ENCODE peak calls at places on chromosomes 3 and 15, in five cellular contexts. Y, W, E, T and L are unnamed samples.

GRCh38 chr15:65115542-65115941 is 542 bp upstream of the UBAP1L start:
- DNase-seq in Y (no peak), W (no peak), E (no peak), T (no peak), L (no peak)

GRCh38 chr3:60754617-60755016 is 496.6 kb downstream of the FHIT start:
- DNase-seq in Y (no peak), W (no peak), E (no peak), T (peak; percentile 21), L (no peak)

GRCh38 chr15:50148362-50148963 is 29.4 kb upstream of the ATP8B4 start:
- DNase-seq in Y (peak; percentile 64), W (no peak), E (no peak), T (peak; percentile 72), L (no peak)

GRCh38 chr15:96746621-96747155 is 416.2 kb downstream of the NR2F2 start:
- DNase-seq in Y (no peak), W (no peak), E (no peak), T (no peak), L (no peak)

GRCh38 chr3:158452324-158452723 is 118.7 kb upstream of the MLF1 start:
- DNase-seq in Y (no peak), W (no peak), E (no peak), T (peak; percentile 35), L (no peak)

GRCh38 chr3:140455476-140455875 is 222.4 kb upstream of the TRIM42 start:
- DNase-seq in Y (no peak), W (no peak), E (no peak), T (peak; percentile 55), L (no peak)

GRCh38 chr15:64361259-64361658 is 5.3 kb upstream of the CSNK1G1 start:
- DNase-seq in Y (no peak), W (no peak), E (no peak), T (no peak), L (no peak)

GRCh38 chr15:39598958-39599845 is 18.3 kb downstream of the THBS1 start:
- DNase-seq in Y (no peak), W (peak; percentile 42), E (no peak), T (peak; percentile 48), L (no peak)

GRCh38 chr3:39165518-39165917 is 12.1 kb upstream of the CSRNP1 start:
- DNase-seq in Y (no peak), W (no peak), E (no peak), T (no peak), L (no peak)

GRCh38 chr3:120908030-120908802 is at the start of gene STXBP5L:
- DNase-seq in Y (peak; percentile 54), W (no peak), E (peak; percentile 76), T (peak; percentile 60), L (peak; percentile 50)

GRCh38 chr3:53843195-53844177 is 2.7 kb downstream of the CHDH start:
- DNase-seq in Y (no peak), W (no peak), E (no peak), T (no peak), L (no peak)

GRCh38 chr3:37741644-37742043 is 120.0 kb upstream of the CTDSPL start:
- DNase-seq in Y (no peak), W (no peak), E (no peak), T (peak; percentile 32), L (peak; percentile 49)

GRCh38 chr3:24853685-24854341 is 359.2 kb upstream of the THRB start:
- DNase-seq in Y (no peak), W (no peak), E (no peak), T (no peak), L (no peak)

GRCh38 chr3:13083898-13084297 is 10.7 kb upstream of the IQSEC1 start:
- DNase-seq in Y (no peak), W (no peak), E (no peak), T (no peak), L (no peak)

GRCh38 chr3:49673715-49674490 is at the start of gene APEH:
- DNase-seq in Y (peak; percentile 96), W (peak; percentile 78), E (peak; percentile 93), T (peak; percentile 95), L (peak; percentile 98)

GRCh38 chr3:178761024-178761423 is 224.8 kb downstream of the KCNMB2 start:
- DNase-seq in Y (no peak), W (no peak), E (no peak), T (no peak), L (no peak)

GRCh38 chr3:25803833-25804232 is 13.9 kb downstream of the OXSM start:
- DNase-seq in Y (no peak), W (no peak), E (no peak), T (no peak), L (no peak)

GRCh38 chr3:190345027-190345821 is 23.0 kb upstream of the CLDN1 start:
- DNase-seq in Y (peak; percentile 91), W (peak; percentile 91), E (no peak), T (peak; percentile 86), L (no peak)

GRCh38 chr3:147977001-147977400 is 567.8 kb downstream of the ZIC1 start:
- DNase-seq in Y (no peak), W (no peak), E (no peak), T (no peak), L (no peak)

GRCh38 chr3:69143605-69144004 is 21.2 kb upstream of the LMOD3 start:
- DNase-seq in Y (no peak), W (no peak), E (no peak), T (peak; percentile 22), L (no peak)

GRCh38 chr3:13822042-13822441 is 57.8 kb downstream of the WNT7A start:
- DNase-seq in Y (peak; percentile 4), W (no peak), E (no peak), T (peak; percentile 31), L (peak; percentile 10)

GRCh38 chr3:51940648-51941421 is 869 bp downstream of the RRP9 start:
- DNase-seq in Y (no peak), W (no peak), E (no peak), T (peak; percentile 39), L (no peak)

GRCh38 chr3:32078085-32078634 is 28.3 kb upstream of the GPD1L start:
- DNase-seq in Y (no peak), W (no peak), E (no peak), T (no peak), L (no peak)
- H3K4me3 ChIP-seq in Y (no peak overlapping the region), W (no peak overlapping the region), E (no peak overlapping the region), T (no peak overlapping the region), L (peak overlapping the region; percentile 33)

GRCh38 chr3:47714606-47715005 is 67.1 kb downstream of the SMARCC1 start:
- DNase-seq in Y (no peak), W (no peak), E (no peak), T (no peak), L (no peak)
- H3K4me3 ChIP-seq in Y (no peak overlapping the region), W (no peak overlapping the region), E (no peak overlapping the region), T (no peak overlapping the region), L (no peak overlapping the region)

GRCh38 chr3:194688946-194689345 is 3.3 kb downstream of the FAM43A start:
- DNase-seq in Y (no peak), W (no peak), E (no peak), T (no peak), L (no peak)

GRCh38 chr3:194688207-194688711 is 2.6 kb downstream of the FAM43A start:
- DNase-seq in Y (no peak), W (no peak), E (no peak), T (no peak), L (peak; percentile 66)

GRCh38 chr3:194687638-194688206 is 2.0 kb downstream of the FAM43A start:
- DNase-seq in Y (peak; percentile 37), W (no peak), E (peak; percentile 67), T (peak; percentile 59), L (peak; percentile 80)

GRCh38 chr3:194690501-194691372 is 5.1 kb downstream of the FAM43A start:
- DNase-seq in Y (peak; percentile 49), W (no peak), E (peak; percentile 66), T (peak; percentile 36), L (no peak)

GRCh38 chr3:194689493-194689901 is 3.8 kb downstream of the FAM43A start:
- DNase-seq in Y (no peak), W (no peak), E (peak; percentile 35), T (peak; percentile 77), L (peak; percentile 39)
- H3K4me3 ChIP-seq in Y (peak overlapping the region; percentile 29), W (peak overlapping the region; percentile 22), E (no peak overlapping the region), T (no peak overlapping the region), L (peak overlapping the region; percentile 79)

GRCh38 chr15:22978691-22979068 is 1.5 kb downstream of the CYFIP1 start:
- DNase-seq in Y (no peak), W (no peak), E (no peak), T (no peak), L (no peak)

GRCh38 chr15:22968356-22968755 is 11.8 kb downstream of the CYFIP1 start:
- DNase-seq in Y (peak; percentile 93), W (peak; percentile 59), E (no peak), T (peak; percentile 97), L (no peak)

GRCh38 chr15:22974745-22975144 is 5.4 kb downstream of the CYFIP1 start:
- DNase-seq in Y (no peak), W (no peak), E (no peak), T (no peak), L (no peak)

GRCh38 chr15:22969512-22969911 is 10.7 kb downstream of the CYFIP1 start:
- DNase-seq in Y (no peak), W (no peak), E (no peak), T (no peak), L (no peak)

GRCh38 chr15:22973286-22973685 is 6.9 kb downstream of the CYFIP1 start:
- DNase-seq in Y (no peak), W (no peak), E (no peak), T (no peak), L (no peak)
- H3K4me3 ChIP-seq in Y (no peak overlapping the region), W (no peak overlapping the region), E (no peak overlapping the region), T (no peak overlapping the region), L (no peak overlapping the region)

GRCh38 chr15:28107111-28107893 is 8.2 kb upstream of the OCA2 start:
- DNase-seq in Y (no peak), W (no peak), E (no peak), T (peak; percentile 22), L (no peak)
- H3K4me3 ChIP-seq in Y (peak overlapping the region; percentile 55), W (peak overlapping the region; percentile 55), E (peak overlapping the region; percentile 37), T (peak overlapping the region; percentile 38), L (peak overlapping the region; percentile 66)

GRCh38 chr3:133505813-133506212 is 67.7 kb upstream of the CDV3 start:
- DNase-seq in Y (no peak), W (no peak), E (no peak), T (no peak), L (no peak)

GRCh38 chr3:133503409-133503808 is 70.1 kb upstream of the CDV3 start:
- DNase-seq in Y (no peak), W (no peak), E (no peak), T (no peak), L (no peak)

GRCh38 chr3:133509482-133509881 is 64.0 kb upstream of the CDV3 start:
- DNase-seq in Y (no peak), W (no peak), E (no peak), T (peak; percentile 36), L (no peak)

GRCh38 chr3:133504736-133505135 is 68.8 kb upstream of the CDV3 start:
- DNase-seq in Y (no peak), W (no peak), E (no peak), T (no peak), L (no peak)

GRCh38 chr3:133506215-133506901 is 67.1 kb upstream of the CDV3 start:
- DNase-seq in Y (no peak), W (no peak), E (no peak), T (no peak), L (no peak)
- H3K4me3 ChIP-seq in Y (no peak overlapping the region), W (no peak overlapping the region), E (no peak overlapping the region), T (no peak overlapping the region), L (no peak overlapping the region)

GRCh38 chr15:71116942-71117341 is 1.7 kb downstream of the THSD4 start:
- DNase-seq in Y (no peak), W (no peak), E (no peak), T (no peak), L (no peak)
- H3K4me3 ChIP-seq in Y (peak overlapping the region; percentile 74), W (peak overlapping the region; percentile 64), E (no peak overlapping the region), T (no peak overlapping the region), L (no peak overlapping the region)